ENCODE peak calls at places on chromosome 18, in seven cellular contexts. P, Y, X, K, Z, D and G are unnamed samples.

GRCh38 chr18:61334951-61335736 is 1.9 kb downstream of the CDH20 start:
- DNase-seq in P (no peak), Y (no peak), X (no peak), K (peak), Z (no peak), D (peak), G (no peak)

GRCh38 chr18:56252456-56252855 is 385.9 kb downstream of the TXNL1 start:
- DNase-seq in P (no peak), Y (no peak), X (no peak), K (no peak), Z (no peak), D (no peak), G (no peak)

GRCh38 chr18:47964086-47964485 is 33.6 kb upstream of the SMAD2 start:
- DNase-seq in P (no peak), Y (no peak), X (no peak), K (no peak), Z (no peak), D (no peak), G (no peak)

GRCh38 chr18:48832961-48833700 is 117.6 kb downstream of the SMAD7 start:
- DNase-seq in P (peak), Y (peak), X (peak), K (peak), Z (peak), D (no peak), G (no peak)

GRCh38 chr18:45526120-45526841 is 89.0 kb upstream of the SLC14A2 start:
- DNase-seq in P (peak), Y (no peak), X (no peak), K (no peak), Z (no peak), D (no peak), G (no peak)

GRCh38 chr18:12031836-12032235 is 50.5 kb downstream of the IMPA2 start:
- DNase-seq in P (peak), Y (no peak), X (no peak), K (no peak), Z (no peak), D (no peak), G (no peak)

GRCh38 chr18:43108882-43109281 is 6.6 kb downstream of the RIT2 start:
- DNase-seq in P (peak), Y (no peak), X (no peak), K (no peak), Z (no peak), D (no peak), G (no peak)

GRCh38 chr18:78399992-78400503 is 579.6 kb upstream of the SALL3 start:
- DNase-seq in P (no peak), Y (no peak), X (no peak), K (no peak), Z (no peak), D (no peak), G (no peak)

GRCh38 chr18:26657618-26658581 is 109.5 kb upstream of the KCTD1 start:
- DNase-seq in P (no peak), Y (no peak), X (no peak), K (no peak), Z (no peak), D (no peak), G (no peak)

GRCh38 chr18:75247041-75247551 is 36.5 kb downstream of the TSHZ1 start:
- DNase-seq in P (peak), Y (no peak), X (no peak), K (no peak), Z (no peak), D (no peak), G (no peak)

GRCh38 chr18:43934322-43935050 is 657.2 kb upstream of the SYT4 start:
- DNase-seq in P (no peak), Y (no peak), X (no peak), K (no peak), Z (no peak), D (no peak), G (no peak)

GRCh38 chr18:14179306-14179705 is 47.1 kb upstream of the ZNF519 start:
- DNase-seq in P (no peak), Y (no peak), X (peak), K (peak), Z (no peak), D (no peak), G (no peak)

GRCh38 chr18:78790960-78791359 is 188.7 kb upstream of the SALL3 start:
- DNase-seq in P (no peak), Y (no peak), X (no peak), K (no peak), Z (no peak), D (no peak), G (no peak)

GRCh38 chr18:50127516-50128229 is 67.3 kb downstream of the MYO5B start:
- DNase-seq in P (no peak), Y (no peak), X (no peak), K (no peak), Z (no peak), D (no peak), G (no peak)

GRCh38 chr18:79772108-79772864 is 25.5 kb upstream of the KCNG2 start:
- DNase-seq in P (no peak), Y (no peak), X (no peak), K (peak), Z (no peak), D (no peak), G (no peak)

GRCh38 chr18:11095211-11095610 is 54.2 kb downstream of the PIEZO2 start:
- DNase-seq in P (no peak), Y (no peak), X (no peak), K (no peak), Z (no peak), D (no peak), G (no peak)

GRCh38 chr18:45619826-45620201 is 4.5 kb downstream of the SLC14A2 start:
- DNase-seq in P (no peak), Y (no peak), X (no peak), K (no peak), Z (no peak), D (no peak), G (no peak)

GRCh38 chr18:50614838-50615237 is 55.0 kb downstream of the MAPK4 start:
- DNase-seq in P (peak), Y (no peak), X (peak), K (no peak), Z (peak), D (no peak), G (no peak)

GRCh38 chr18:58209326-58209725 is 165.3 kb downstream of the NEDD4L start:
- DNase-seq in P (no peak), Y (no peak), X (no peak), K (no peak), Z (no peak), D (no peak), G (no peak)

GRCh38 chr18:13680612-13681011 is 45.7 kb downstream of the FAM210A start:
- DNase-seq in P (no peak), Y (no peak), X (peak), K (peak), Z (no peak), D (peak), G (no peak)